ENCODE peak calls at places on chromosomes 5 and 9, in six cellular contexts. G is HL-60, F is fibroblast of pulmonary artery, T is sigmoid colon, H is kidney, X is skeletal muscle cell. K is an unnamed sample.

GRCh38 chr9:34588671-34589370 is 703 bp downstream of the CNTFR start:
- DNase-seq in G (no peak), F (no peak), T (no peak), H (no peak), X (no peak), K (no peak)

GRCh38 chr5:98771389-98772109 is 1.9 kb upstream of the RGMB start:
- DNase-seq in G (peak; percentile 43), F (peak; percentile 94), T (peak; percentile 80), H (no peak), X (peak; percentile 74), K (peak; percentile 59)

GRCh38 chr5:55159763-55160492 is at the start of gene GPX8:
- DNase-seq in G (no peak), F (peak; percentile 92), T (no peak), H (no peak), X (peak; percentile 67), K (peak; percentile 18)

GRCh38 chr9:112355305-112355953 is 22.0 kb upstream of the PTBP3 start:
- DNase-seq in G (no peak), F (peak; percentile 56), T (no peak), H (no peak), X (no peak), K (no peak)

GRCh38 chr5:71923755-71924154 is 183.5 kb upstream of the MAP1B start:
- DNase-seq in G (no peak), F (no peak), T (no peak), H (no peak), X (no peak), K (no peak)

GRCh38 chr9:123929177-123929869 is 603 bp downstream of the DENND1A start:
- DNase-seq in G (peak; percentile 10), F (no peak), T (no peak), H (no peak), X (no peak), K (no peak)

GRCh38 chr5:159257629-159258283 is 5.3 kb upstream of the UBLCP1 start:
- DNase-seq in G (no peak), F (no peak), T (no peak), H (no peak), X (no peak), K (no peak)

GRCh38 chr5:160511280-160511929 is 89.8 kb downstream of the PTTG1 start:
- DNase-seq in G (no peak), F (no peak), T (no peak), H (no peak), X (no peak), K (no peak)

GRCh38 chr9:86968258-86968920 is 21.1 kb upstream of the GAS1 start:
- DNase-seq in G (no peak), F (peak; percentile 56), T (no peak), H (no peak), X (no peak), K (no peak)

GRCh38 chr9:100474082-100474949 is 1.4 kb downstream of the TMEFF1 start:
- DNase-seq in G (no peak), F (no peak), T (no peak), H (no peak), X (no peak), K (no peak)

GRCh38 chr9:101977614-101978210 is 239.3 kb upstream of the GRIN3A start:
- DNase-seq in G (no peak), F (peak; percentile 41), T (no peak), H (no peak), X (no peak), K (no peak)

GRCh38 chr5:151825445-151825844 is 53.7 kb downstream of the G3BP1 start:
- DNase-seq in G (peak; percentile 47), F (peak; percentile 81), T (peak; percentile 72), H (no peak), X (no peak), K (peak; percentile 38)

GRCh38 chr9:113590389-113590788 is 126.9 kb downstream of the RGS3 start:
- DNase-seq in G (no peak), F (no peak), T (peak; percentile 8), H (no peak), X (no peak), K (no peak)

GRCh38 chr5:137822158-137822764 is 45.4 kb upstream of the MYOT start:
- DNase-seq in G (peak; percentile 1), F (peak; percentile 60), T (no peak), H (no peak), X (no peak), K (peak; percentile 26)

GRCh38 chr9:3920586-3921582 is 379.0 kb downstream of the GLIS3 start:
- DNase-seq in G (no peak), F (peak; percentile 39), T (no peak), H (no peak), X (no peak), K (no peak)

GRCh38 chr5:139745121-139745799 is 50.3 kb upstream of the PSD2 start:
- DNase-seq in G (no peak), F (peak; percentile 54), T (peak; percentile 76), H (peak; percentile 95), X (peak; percentile 93), K (peak; percentile 23)

GRCh38 chr9:92328225-92328624 is 2.5 kb downstream of the CENPP start:
- DNase-seq in G (peak; percentile 24), F (peak; percentile 77), T (no peak), H (no peak), X (peak; percentile 41), K (no peak)

GRCh38 chr5:81121836-81122235 is 111.3 kb upstream of the CKMT2 start:
- DNase-seq in G (no peak), F (no peak), T (no peak), H (no peak), X (no peak), K (no peak)

GRCh38 chr5:126095001-126095400 is 328.2 kb upstream of the GRAMD2B start:
- DNase-seq in G (no peak), F (no peak), T (no peak), H (no peak), X (no peak), K (no peak)

GRCh38 chr5:42756630-42757601 is at the start of gene CCDC152:
- DNase-seq in G (no peak), F (peak; percentile 17), T (no peak), H (peak; percentile 69), X (no peak), K (no peak)

GRCh38 chr9:133731876-133732321 is 6.3 kb downstream of the SARDH start:
- DNase-seq in G (no peak), F (peak; percentile 56), T (no peak), H (peak; percentile 67), X (no peak), K (no peak)

GRCh38 chr5:135308752-135309151 is 90.3 kb downstream of the MACROH2A1 start:
- DNase-seq in G (no peak), F (peak; percentile 20), T (no peak), H (no peak), X (peak; percentile 70), K (no peak)

GRCh38 chr9:91198405-91198804 is 163.3 kb downstream of the AUH start:
- DNase-seq in G (no peak), F (no peak), T (no peak), H (no peak), X (no peak), K (no peak)

GRCh38 chr5:51396797-51397196 is 13.5 kb downstream of the ISL1 start:
- DNase-seq in G (no peak), F (no peak), T (no peak), H (no peak), X (no peak), K (no peak)

GRCh38 chr5:126513703-126514102 is 81.3 kb downstream of the ALDH7A1 start:
- DNase-seq in G (no peak), F (no peak), T (no peak), H (no peak), X (no peak), K (no peak)

GRCh38 chr5:111404270-111404769 is 108.0 kb downstream of the STARD4 start:
- DNase-seq in G (no peak), F (peak; percentile 22), T (no peak), H (no peak), X (no peak), K (no peak)

DNA sequence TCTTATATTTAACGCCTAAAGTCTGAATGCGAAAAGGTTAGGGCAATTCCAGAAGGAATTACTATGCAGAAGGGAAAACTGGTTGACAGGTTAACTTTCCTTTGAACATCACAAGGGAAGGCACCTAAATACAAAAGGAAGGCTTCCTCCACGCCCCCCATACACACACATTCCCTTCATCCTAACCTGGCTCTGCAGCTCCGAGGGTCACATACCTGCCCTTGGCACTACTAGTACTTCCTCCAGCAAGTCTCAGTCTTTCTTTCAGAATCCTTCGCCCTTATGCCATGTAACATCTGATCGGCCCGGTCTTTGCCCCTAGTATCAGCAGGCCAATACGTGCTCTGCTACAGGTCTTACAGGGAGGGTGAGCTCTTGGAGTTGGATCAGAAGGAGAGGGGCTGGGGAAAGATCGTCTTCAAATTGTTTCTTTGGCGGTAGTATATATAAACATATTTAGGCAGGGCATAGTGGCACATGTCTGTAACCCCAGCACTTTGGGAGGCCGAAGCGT is 1.6 kb upstream of the MARCHF6 start:
- DNase-seq in G (no peak), F (no peak), T (no peak), H (no peak), X (no peak), K (no peak)
- H3K4me3 ChIP-seq in G (no peak overlapping the region), F (no peak overlapping the region), T (no peak overlapping the region), H (peak overlapping the region; percentile 10), X (no peak overlapping the region), K (no peak overlapping the region)

DNA sequence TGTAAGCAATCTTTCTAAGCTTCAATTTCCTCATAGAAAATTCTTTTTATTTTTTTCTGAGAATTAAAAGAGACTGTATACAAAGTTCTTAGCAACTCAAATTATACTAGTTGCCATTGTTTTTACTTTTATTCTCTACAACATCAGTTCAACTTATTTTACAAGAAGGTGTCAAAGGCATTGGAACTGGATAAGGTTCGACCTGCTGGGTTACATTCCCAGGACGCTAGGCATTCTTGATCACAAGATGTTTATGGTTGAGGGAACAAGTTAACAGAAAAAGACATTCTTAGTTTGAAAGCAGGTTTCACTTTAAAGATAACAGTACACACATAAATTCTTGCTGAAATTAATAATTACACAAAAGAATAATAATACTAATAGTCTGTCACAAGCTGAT is 163.5 kb upstream of the SNX2 start:
- DNase-seq in G (no peak), F (no peak), T (no peak), H (no peak), X (no peak), K (no peak)
- H3K4me3 ChIP-seq in G (no peak overlapping the region), F (no peak overlapping the region), T (no peak overlapping the region), H (no peak overlapping the region), X (no peak overlapping the region), K (no peak overlapping the region)

DNA sequence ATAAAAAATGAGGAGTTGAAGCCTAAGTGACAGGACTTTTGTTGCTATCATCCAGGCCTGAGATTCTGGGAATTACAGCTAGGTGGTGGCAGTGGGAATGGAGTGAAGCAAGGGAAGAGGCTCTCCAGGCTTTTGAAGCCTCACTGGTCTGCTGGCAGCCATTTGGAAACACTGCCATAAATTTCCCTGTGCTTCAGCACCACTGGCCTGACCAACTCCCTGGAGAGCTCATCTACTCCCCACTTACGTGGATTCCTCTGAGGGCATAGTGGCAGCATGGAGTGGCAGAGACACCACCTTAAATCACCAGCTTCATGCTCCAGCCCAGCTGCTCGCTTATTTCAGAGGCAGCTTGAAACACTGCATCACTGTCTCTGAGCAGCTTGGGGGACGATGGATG is 518.2 kb downstream of the TLR4 start:
- DNase-seq in G (no peak), F (no peak), T (no peak), H (no peak), X (no peak), K (no peak)
- H3K4me3 ChIP-seq in G (no peak overlapping the region), F (no peak overlapping the region), T (no peak overlapping the region), H (no peak overlapping the region), X (no peak overlapping the region), K (no peak overlapping the region)

DNA sequence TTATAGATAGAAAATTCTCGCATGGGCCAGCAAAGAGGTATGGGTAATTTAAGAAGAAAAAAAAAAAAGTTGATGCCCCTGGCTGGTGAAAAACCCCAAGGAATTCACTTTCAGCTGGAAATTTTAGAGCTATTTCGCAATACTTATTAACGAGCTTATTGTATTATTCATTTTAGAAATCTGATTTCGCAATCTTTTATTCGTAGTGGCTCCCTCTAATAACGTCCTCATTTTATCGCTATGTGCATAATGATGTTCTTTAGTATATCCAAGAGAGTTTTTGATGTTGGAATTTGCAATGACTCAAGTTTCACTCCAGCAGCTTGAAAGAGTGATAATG is 18.4 kb upstream of the FER start:
- DNase-seq in G (no peak), F (no peak), T (no peak), H (no peak), X (no peak), K (no peak)
- H3K4me3 ChIP-seq in G (no peak overlapping the region), F (no peak overlapping the region), T (no peak overlapping the region), H (no peak overlapping the region), X (no peak overlapping the region), K (no peak overlapping the region)